ENCODE peak calls at places on chromosomes 5 and 9, in four cellular contexts. L is HepG2, N is WTC11, E is SK-N-SH. H is an unnamed sample.
A peak's percentile ranks its signal among the peaks of the same experiment; 100 is the strongest.

GRCh38 chr9:85740821-85741111 is 988 bp downstream of the AGTPBP1 start:
- DNase-seq in L (peak; percentile 10), N (no peak), E (peak; percentile 36), H (no peak)

GRCh38 chr5:10719965-10720364 is 41.1 kb downstream of the DAP start:
- DNase-seq in L (no peak), N (no peak), E (no peak), H (no peak)

GRCh38 chr5:54867310-54867944 is 118.0 kb downstream of the ESM1 start:
- DNase-seq in L (peak; percentile 22), N (no peak), E (peak; percentile 61), H (peak; percentile 43)

GRCh38 chr9:33163433-33164137 is 3.6 kb downstream of the B4GALT1 start:
- DNase-seq in L (no peak), N (no peak), E (no peak), H (no peak)

GRCh38 chr9:36386396-36386795 is 13.7 kb downstream of the RNF38 start:
- DNase-seq in L (no peak), N (no peak), E (no peak), H (no peak)

GRCh38 chr9:13823021-13823420 is 490.9 kb downstream of the NFIB start:
- DNase-seq in L (no peak), N (no peak), E (no peak), H (no peak)

GRCh38 chr5:51033215-51033614 is 350.0 kb upstream of the ISL1 start:
- DNase-seq in L (no peak), N (no peak), E (no peak), H (no peak)

GRCh38 chr9:114888599-114888998 is 41.8 kb downstream of the TNFSF8 start:
- DNase-seq in L (no peak), N (peak; percentile 36), E (no peak), H (no peak)

GRCh38 chr5:133472829-133473228 is 139.5 kb downstream of the FSTL4 start:
- DNase-seq in L (no peak), N (no peak), E (no peak), H (peak; percentile 43)

GRCh38 chr9:70303268-70303667 is 44.5 kb downstream of the SMC5 start:
- DNase-seq in L (no peak), N (no peak), E (no peak), H (no peak)

GRCh38 chr9:115939065-115939765 is 214.4 kb upstream of the PAPPA start:
- DNase-seq in L (no peak), N (no peak), E (no peak), H (no peak)

GRCh38 chr5:38453506-38453905 is 102.9 kb downstream of the LIFR start:
- DNase-seq in L (no peak), N (no peak), E (no peak), H (no peak)

GRCh38 chr5:67648201-67648671 is 451.6 kb upstream of the CD180 start:
- DNase-seq in L (no peak), N (no peak), E (no peak), H (no peak)

GRCh38 chr5:176747670-176748072 is 62.7 kb upstream of the UNC5A start:
- DNase-seq in L (no peak), N (no peak), E (no peak), H (no peak)

GRCh38 chr9:125190371-125190801 is 783 bp upstream of the PPP6C start:
- DNase-seq in L (no peak), N (no peak), E (peak; percentile 32), H (no peak)

GRCh38 chr9:136516191-136516654 is 29.6 kb downstream of the NOTCH1 start:
- DNase-seq in L (no peak), N (no peak), E (no peak), H (no peak)

GRCh38 chr5:62460578-62460983 is 48.0 kb downstream of the IPO11 start:
- DNase-seq in L (peak; percentile 35), N (no peak), E (peak; percentile 41), H (peak; percentile 24)

GRCh38 chr9:132114102-132114707 is 34.5 kb upstream of the MED27 start:
- DNase-seq in L (peak; percentile 40), N (peak; percentile 87), E (no peak), H (peak; percentile 68)

GRCh38 chr5:108461628-108462367 is 79.9 kb upstream of the FBXL17 start:
- DNase-seq in L (no peak), N (no peak), E (no peak), H (no peak)

GRCh38 chr9:18393340-18394130 is 80.4 kb upstream of the ADAMTSL1 start:
- DNase-seq in L (peak; percentile 1), N (no peak), E (no peak), H (no peak)

GRCh38 chr9:86217076-86217475 is 42.4 kb downstream of the C9orf153 start:
- DNase-seq in L (no peak), N (no peak), E (no peak), H (no peak)

GRCh38 chr5:39253211-39253610 is 33.8 kb upstream of the FYB1 start:
- DNase-seq in L (no peak), N (no peak), E (no peak), H (no peak)

GRCh38 chr9:32589083-32589713 is 16.2 kb upstream of the NDUFB6 start:
- DNase-seq in L (peak; percentile 28), N (no peak), E (peak; percentile 58), H (peak; percentile 30)

GRCh38 chr9:118785456-118785855 is 583.8 kb downstream of the BRINP1 start:
- DNase-seq in L (no peak), N (no peak), E (no peak), H (no peak)

GRCh38 chr9:129081388-129081889 is 528 bp downstream of the DOLPP1 start:
- DNase-seq in L (no peak), N (no peak), E (peak; percentile 97), H (peak; percentile 96)

GRCh38 chr5:141800629-141801028 is 77.6 kb downstream of the PCDH1 start:
- DNase-seq in L (no peak), N (no peak), E (peak; percentile 84), H (no peak)

GRCh38 chr9:19161257-19162025 is 34.1 kb upstream of the PLIN2 start:
- DNase-seq in L (peak; percentile 100), N (no peak), E (no peak), H (peak; percentile 20)

GRCh38 chr9:102499468-102499867 is 495.7 kb upstream of the CYLC2 start:
- DNase-seq in L (peak; percentile 3), N (no peak), E (no peak), H (no peak)

GRCh38 chr5:111932207-111932606 is 175.2 kb upstream of the NREP start:
- DNase-seq in L (no peak), N (no peak), E (no peak), H (no peak)

DNA sequence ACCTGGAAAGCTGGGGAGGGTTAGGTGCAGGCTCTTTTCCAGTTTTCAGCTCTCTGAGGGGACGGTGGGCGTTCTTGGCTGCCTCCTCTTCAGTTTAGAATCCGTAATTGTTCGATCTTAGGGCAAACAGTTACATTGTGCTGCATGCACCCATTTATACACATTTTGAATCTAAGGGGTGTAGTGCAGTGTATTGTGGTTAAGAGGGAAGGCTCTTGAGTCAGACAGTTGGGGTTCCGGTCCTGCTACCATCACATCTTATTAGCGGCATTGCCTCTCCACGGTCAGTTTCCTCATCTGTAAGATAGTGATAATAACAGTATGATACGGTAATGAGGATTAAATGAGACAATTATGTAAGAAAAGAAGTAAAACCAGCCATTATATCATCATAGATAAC is 625 bp downstream of the EXOSC2 start:
- DNase-seq in L (no peak), N (no peak), E (no peak), H (no peak)
- TF ChIP-seq FOXJ3 in L (no peak), N (no peak), E (no peak), H (no peak)

GRCh38 chr5:82185842-82186241 is 92.3 kb downstream of the RPS23 start:
- DNase-seq in L (no peak), N (no peak), E (no peak), H (no peak)
- TF ChIP-seq FOXJ3 in L (no peak), N (no peak), E (no peak), H (no peak)

GRCh38 chr5:137004279-137004678 is 494.8 kb downstream of the SPOCK1 start:
- DNase-seq in L (no peak), N (no peak), E (no peak), H (no peak)

GRCh38 chr5:136998864-136999263 is 500.3 kb downstream of the SPOCK1 start:
- DNase-seq in L (no peak), N (no peak), E (no peak), H (no peak)

GRCh38 chr5:136999787-137000186 is 499.3 kb downstream of the SPOCK1 start:
- DNase-seq in L (no peak), N (no peak), E (no peak), H (no peak)

GRCh38 chr5:137001026-137001569 is 498.0 kb downstream of the SPOCK1 start:
- DNase-seq in L (no peak), N (no peak), E (peak; percentile 19), H (no peak)
- TF ChIP-seq FOXJ3 in L (no peak), N (no peak), E (no peak), H (no peak)

GRCh38 chr9:138022756-138023393 is 145.3 kb downstream of the CACNA1B start:
- DNase-seq in L (no peak), N (peak; percentile 66), E (no peak), H (no peak)
- TF ChIP-seq FOXJ3 in L (no peak), N (no peak), E (no peak), H (no peak)

GRCh38 chr5:173645437-173645807 is 29.0 kb upstream of the BOD1 start:
- DNase-seq in L (peak; percentile 30), N (peak; percentile 28), E (no peak), H (no peak)
- TF ChIP-seq FOXJ3 in L (no peak), N (no peak), E (no peak), H (no peak)

DNA sequence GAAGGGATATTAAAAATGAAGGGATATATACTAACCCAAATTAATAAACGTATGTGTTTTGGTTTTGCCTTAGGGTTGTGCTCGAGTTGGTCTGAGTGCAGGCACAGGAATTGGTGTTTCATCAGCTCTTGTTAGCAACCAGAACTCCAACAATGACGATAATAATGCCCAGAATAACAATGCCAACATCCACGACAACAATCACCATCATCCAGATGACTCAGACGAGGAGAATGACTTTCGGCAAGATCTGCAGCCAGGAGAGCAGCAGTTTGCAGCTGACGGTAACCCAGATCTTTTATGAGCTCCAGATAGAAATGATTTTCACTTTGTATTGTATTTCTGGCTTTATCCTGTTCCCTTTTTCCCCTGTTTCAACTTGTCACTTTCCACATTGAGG is 33.2 kb downstream of the FBXO38 start:
- DNase-seq in L (no peak), N (no peak), E (no peak), H (no peak)
- TF ChIP-seq FOXJ3 in L (no peak), N (no peak), E (no peak), H (no peak)

GRCh38 chr5:95083606-95084005 is 201.3 kb downstream of the MCTP1 start:
- DNase-seq in L (no peak), N (no peak), E (no peak), H (no peak)

GRCh38 chr5:95078868-95079267 is 206.0 kb downstream of the MCTP1 start:
- DNase-seq in L (no peak), N (no peak), E (no peak), H (no peak)

GRCh38 chr5:95080456-95080855 is 204.4 kb downstream of the MCTP1 start:
- DNase-seq in L (no peak), N (no peak), E (no peak), H (no peak)

GRCh38 chr5:95080026-95080425 is 204.9 kb downstream of the MCTP1 start:
- DNase-seq in L (no peak), N (no peak), E (no peak), H (no peak)

GRCh38 chr5:95081500-95082355 is 203.2 kb downstream of the MCTP1 start:
- DNase-seq in L (peak; percentile 9), N (no peak), E (no peak), H (no peak)
- TF ChIP-seq FOXJ3 in L (no peak), N (no peak), E (no peak), H (no peak)

GRCh38 chr5:105506692-105507277 is 1944.2 kb upstream of the NUDT12 start:
- DNase-seq in L (peak; percentile 12), N (peak; percentile 38), E (no peak), H (peak; percentile 24)

GRCh38 chr5:105503950-105504349 is 1941.4 kb upstream of the NUDT12 start:
- DNase-seq in L (no peak), N (no peak), E (no peak), H (no peak)

GRCh38 chr5:105501315-105501714 is 1938.7 kb upstream of the NUDT12 start:
- DNase-seq in L (no peak), N (no peak), E (no peak), H (no peak)
- TF ChIP-seq FOXJ3 in L (no peak), N (no peak), E (no peak), H (no peak)